ENCODE peak calls at places on chromosome 10, in nine cellular contexts. One of them, this sample, is unnamed.

GRCh38 chr10:7288060-7288690 is 122.7 kb downstream of the SFMBT2 start:
- DNase-seq in dorsolateral prefrontal cortex: no peak
- DNase-seq in AG04450: no peak
- DNase-seq in HuH-7: no peak
- DNase-seq in NCI-H2029: no peak
- DNase-seq in RCC 7860: no peak
- DNase-seq in GM23338: no peak
- DNase-seq in iPS-NIHi11: no peak
- DNase-seq in DMS153: no peak
- DNase-seq in this sample: no peak

GRCh38 chr10:1293147-1293546 is 237.0 kb downstream of the WDR37 start:
- DNase-seq in dorsolateral prefrontal cortex: no peak
- DNase-seq in AG04450: no peak
- DNase-seq in HuH-7: no peak
- DNase-seq in NCI-H2029: no peak
- DNase-seq in RCC 7860: no peak
- DNase-seq in GM23338: no peak
- DNase-seq in iPS-NIHi11: no peak
- DNase-seq in DMS153: no peak
- DNase-seq in this sample: no peak

GRCh38 chr10:102230264-102230860 is 4.3 kb downstream of the ELOVL3 start:
- DNase-seq in dorsolateral prefrontal cortex: no peak
- DNase-seq in AG04450: no peak
- DNase-seq in HuH-7: peak
- DNase-seq in NCI-H2029: peak
- DNase-seq in RCC 7860: no peak
- DNase-seq in GM23338: peak
- DNase-seq in iPS-NIHi11: peak
- DNase-seq in DMS153: peak
- DNase-seq in this sample: peak

GRCh38 chr10:7432884-7433726 is 22.3 kb upstream of the SFMBT2 start:
- DNase-seq in dorsolateral prefrontal cortex: no peak
- DNase-seq in AG04450: no peak
- DNase-seq in HuH-7: no peak
- DNase-seq in NCI-H2029: no peak
- DNase-seq in RCC 7860: no peak
- DNase-seq in GM23338: peak
- DNase-seq in iPS-NIHi11: peak
- DNase-seq in DMS153: peak
- DNase-seq in this sample: no peak

GRCh38 chr10:42543840-42544372 is 94.5 kb downstream of the ZNF33B start:
- DNase-seq in dorsolateral prefrontal cortex: no peak
- DNase-seq in AG04450: no peak
- DNase-seq in HuH-7: no peak
- DNase-seq in NCI-H2029: no peak
- DNase-seq in RCC 7860: no peak
- DNase-seq in GM23338: no peak
- DNase-seq in iPS-NIHi11: no peak
- DNase-seq in DMS153: no peak
- DNase-seq in this sample: no peak

GRCh38 chr10:86389441-86390193 is 23.0 kb upstream of the GRID1 start:
- DNase-seq in dorsolateral prefrontal cortex: no peak
- DNase-seq in AG04450: no peak
- DNase-seq in HuH-7: peak
- DNase-seq in NCI-H2029: no peak
- DNase-seq in RCC 7860: no peak
- DNase-seq in GM23338: peak
- DNase-seq in iPS-NIHi11: peak
- DNase-seq in DMS153: no peak
- DNase-seq in this sample: no peak

GRCh38 chr10:3452683-3453388 is 280.3 kb upstream of the PITRM1 start:
- DNase-seq in dorsolateral prefrontal cortex: no peak
- DNase-seq in AG04450: peak
- DNase-seq in HuH-7: no peak
- DNase-seq in NCI-H2029: no peak
- DNase-seq in RCC 7860: peak
- DNase-seq in GM23338: no peak
- DNase-seq in iPS-NIHi11: no peak
- DNase-seq in DMS153: no peak
- DNase-seq in this sample: no peak

GRCh38 chr10:5073659-5074058 is 20.6 kb upstream of the AKR1C3 start:
- DNase-seq in dorsolateral prefrontal cortex: no peak
- DNase-seq in AG04450: no peak
- DNase-seq in HuH-7: no peak
- DNase-seq in NCI-H2029: no peak
- DNase-seq in RCC 7860: no peak
- DNase-seq in GM23338: no peak
- DNase-seq in iPS-NIHi11: no peak
- DNase-seq in DMS153: no peak
- DNase-seq in this sample: no peak

GRCh38 chr10:69367469-69367868 is 49.2 kb downstream of the TACR2 start:
- DNase-seq in dorsolateral prefrontal cortex: no peak
- DNase-seq in AG04450: no peak
- DNase-seq in HuH-7: no peak
- DNase-seq in NCI-H2029: no peak
- DNase-seq in RCC 7860: no peak
- DNase-seq in GM23338: peak
- DNase-seq in iPS-NIHi11: no peak
- DNase-seq in DMS153: no peak
- DNase-seq in this sample: no peak

GRCh38 chr10:88966785-88967184 is 14.2 kb upstream of the ACTA2 start:
- DNase-seq in dorsolateral prefrontal cortex: no peak
- DNase-seq in AG04450: no peak
- DNase-seq in HuH-7: no peak
- DNase-seq in NCI-H2029: no peak
- DNase-seq in RCC 7860: no peak
- DNase-seq in GM23338: no peak
- DNase-seq in iPS-NIHi11: no peak
- DNase-seq in DMS153: no peak
- DNase-seq in this sample: no peak

GRCh38 chr10:31623466-31623865 is 304.4 kb downstream of the ZEB1 start:
- DNase-seq in dorsolateral prefrontal cortex: no peak
- DNase-seq in AG04450: no peak
- DNase-seq in HuH-7: no peak
- DNase-seq in NCI-H2029: no peak
- DNase-seq in RCC 7860: no peak
- DNase-seq in GM23338: no peak
- DNase-seq in iPS-NIHi11: no peak
- DNase-seq in DMS153: no peak
- DNase-seq in this sample: no peak

GRCh38 chr10:78559514-78560392 is 509.0 kb upstream of the ZMIZ1 start:
- DNase-seq in dorsolateral prefrontal cortex: no peak
- DNase-seq in AG04450: no peak
- DNase-seq in HuH-7: no peak
- DNase-seq in NCI-H2029: no peak
- DNase-seq in RCC 7860: no peak
- DNase-seq in GM23338: peak
- DNase-seq in iPS-NIHi11: peak
- DNase-seq in DMS153: peak
- DNase-seq in this sample: peak

GRCh38 chr10:119616879-119617580 is 20.3 kb upstream of the TIAL1 start:
- DNase-seq in dorsolateral prefrontal cortex: no peak
- DNase-seq in AG04450: no peak
- DNase-seq in HuH-7: no peak
- DNase-seq in NCI-H2029: no peak
- DNase-seq in RCC 7860: no peak
- DNase-seq in GM23338: peak
- DNase-seq in iPS-NIHi11: no peak
- DNase-seq in DMS153: no peak
- DNase-seq in this sample: no peak

GRCh38 chr10:25501912-25502311 is 327.1 kb downstream of the GPR158 start:
- DNase-seq in dorsolateral prefrontal cortex: no peak
- DNase-seq in AG04450: no peak
- DNase-seq in HuH-7: no peak
- DNase-seq in NCI-H2029: no peak
- DNase-seq in RCC 7860: no peak
- DNase-seq in GM23338: no peak
- DNase-seq in iPS-NIHi11: no peak
- DNase-seq in DMS153: no peak
- DNase-seq in this sample: no peak

GRCh38 chr10:61902448-61903183 is 1.1 kb downstream of the ARID5B start:
- DNase-seq in dorsolateral prefrontal cortex: peak
- DNase-seq in AG04450: no peak
- DNase-seq in HuH-7: no peak
- DNase-seq in NCI-H2029: no peak
- DNase-seq in RCC 7860: peak
- DNase-seq in GM23338: peak
- DNase-seq in iPS-NIHi11: peak
- DNase-seq in DMS153: peak
- DNase-seq in this sample: peak

GRCh38 chr10:85995791-85996190 is 370.8 kb downstream of the GRID1 start:
- DNase-seq in dorsolateral prefrontal cortex: peak
- DNase-seq in AG04450: no peak
- DNase-seq in HuH-7: peak
- DNase-seq in NCI-H2029: no peak
- DNase-seq in RCC 7860: peak
- DNase-seq in GM23338: peak
- DNase-seq in iPS-NIHi11: peak
- DNase-seq in DMS153: peak
- DNase-seq in this sample: peak

GRCh38 chr10:31947144-31947926 is 18.7 kb upstream of the ARHGAP12 start:
- DNase-seq in dorsolateral prefrontal cortex: no peak
- DNase-seq in AG04450: peak
- DNase-seq in HuH-7: peak
- DNase-seq in NCI-H2029: no peak
- DNase-seq in RCC 7860: peak
- DNase-seq in GM23338: no peak
- DNase-seq in iPS-NIHi11: peak
- DNase-seq in DMS153: peak
- DNase-seq in this sample: no peak

GRCh38 chr10:15898046-15898445 is 37.7 kb upstream of the MINDY3 start:
- DNase-seq in dorsolateral prefrontal cortex: no peak
- DNase-seq in AG04450: no peak
- DNase-seq in HuH-7: peak
- DNase-seq in NCI-H2029: no peak
- DNase-seq in RCC 7860: peak
- DNase-seq in GM23338: peak
- DNase-seq in iPS-NIHi11: no peak
- DNase-seq in DMS153: no peak
- DNase-seq in this sample: no peak

GRCh38 chr10:130934333-130935035 is 377.0 kb downstream of the TCERG1L start:
- DNase-seq in dorsolateral prefrontal cortex: no peak
- DNase-seq in AG04450: no peak
- DNase-seq in HuH-7: no peak
- DNase-seq in NCI-H2029: no peak
- DNase-seq in RCC 7860: no peak
- DNase-seq in GM23338: peak
- DNase-seq in iPS-NIHi11: no peak
- DNase-seq in DMS153: no peak
- DNase-seq in this sample: peak

GRCh38 chr10:6053303-6053702 is 8.9 kb downstream of the IL2RA start:
- DNase-seq in dorsolateral prefrontal cortex: no peak
- DNase-seq in AG04450: no peak
- DNase-seq in HuH-7: no peak
- DNase-seq in NCI-H2029: no peak
- DNase-seq in RCC 7860: no peak
- DNase-seq in GM23338: no peak
- DNase-seq in iPS-NIHi11: no peak
- DNase-seq in DMS153: no peak
- DNase-seq in this sample: no peak

GRCh38 chr10:7471720-7472367 is 61.0 kb upstream of the SFMBT2 start:
- DNase-seq in dorsolateral prefrontal cortex: no peak
- DNase-seq in AG04450: no peak
- DNase-seq in HuH-7: no peak
- DNase-seq in NCI-H2029: no peak
- DNase-seq in RCC 7860: no peak
- DNase-seq in GM23338: no peak
- DNase-seq in iPS-NIHi11: no peak
- DNase-seq in DMS153: no peak
- DNase-seq in this sample: no peak

This sample was measured in NCI-H345.